ENCODE peak calls at places on chromosomes 6 and 20, in four cellular contexts. One of them, this sample, is unnamed.

GRCh38 chr6:40369028-40369427 is 218.1 kb downstream of the LRFN2 start:
- DNase-seq in CD4-positive, alpha-beta T cell: no peak
- DNase-seq in endothelial cell: no peak
- DNase-seq in neuronal stem cell: no peak
- DNase-seq in this sample: no peak

GRCh38 chr6:153804755-153805330 is 234.2 kb upstream of the OPRM1 start:
- DNase-seq in CD4-positive, alpha-beta T cell: no peak
- DNase-seq in endothelial cell: no peak
- DNase-seq in neuronal stem cell: no peak
- DNase-seq in this sample: no peak

GRCh38 chr20:10453241-10453640 is 18.1 kb downstream of the SLX4IP start:
- DNase-seq in CD4-positive, alpha-beta T cell: no peak
- DNase-seq in endothelial cell: peak; percentile 30
- DNase-seq in neuronal stem cell: no peak
- DNase-seq in this sample: no peak

GRCh38 chr6:169382735-169383134 is 129.1 kb upstream of the THBS2 start:
- DNase-seq in CD4-positive, alpha-beta T cell: no peak
- DNase-seq in endothelial cell: no peak
- DNase-seq in neuronal stem cell: no peak
- DNase-seq in this sample: no peak

GRCh38 chr6:134619789-134620188 is 301.9 kb upstream of the SGK1 start:
- DNase-seq in CD4-positive, alpha-beta T cell: no peak
- DNase-seq in endothelial cell: no peak
- DNase-seq in neuronal stem cell: no peak
- DNase-seq in this sample: no peak

GRCh38 chr6:44275749-44276648 is 5.7 kb downstream of the TMEM151B start:
- DNase-seq in CD4-positive, alpha-beta T cell: no peak
- DNase-seq in endothelial cell: no peak
- DNase-seq in neuronal stem cell: no peak
- DNase-seq in this sample: no peak

GRCh38 chr6:37784585-37784967 is 35.0 kb upstream of the ZFAND3 start:
- DNase-seq in CD4-positive, alpha-beta T cell: no peak
- DNase-seq in endothelial cell: no peak
- DNase-seq in neuronal stem cell: no peak
- DNase-seq in this sample: no peak

GRCh38 chr20:50111120-50111828 is 1.7 kb downstream of the UBE2V1 start:
- DNase-seq in CD4-positive, alpha-beta T cell: no peak
- DNase-seq in endothelial cell: no peak
- DNase-seq in neuronal stem cell: no peak
- DNase-seq in this sample: no peak

GRCh38 chr6:31597006-31597405 is 4.2 kb upstream of the NCR3 start:
- DNase-seq in CD4-positive, alpha-beta T cell: no peak
- DNase-seq in endothelial cell: no peak
- DNase-seq in neuronal stem cell: no peak
- DNase-seq in this sample: no peak

GRCh38 chr6:89955364-89955763 is 61.1 kb downstream of the GJA10 start:
- DNase-seq in CD4-positive, alpha-beta T cell: no peak
- DNase-seq in endothelial cell: no peak
- DNase-seq in neuronal stem cell: no peak
- DNase-seq in this sample: no peak

GRCh38 chr6:13234130-13234529 is 94.2 kb downstream of the TBC1D7 start:
- DNase-seq in CD4-positive, alpha-beta T cell: no peak
- DNase-seq in endothelial cell: no peak
- DNase-seq in neuronal stem cell: no peak
- DNase-seq in this sample: no peak

This sample was measured in T-helper 17 cell.